ENCODE peak calls at places on chromosome 16, in eight cellular contexts. W, F, L, P, J, G, E and M are unnamed samples.

GRCh38 chr16:57994778-57995177 is 5.7 kb downstream of the ZNF319 start:
- DNase-seq in G (no peak), P (no peak), W (no peak), J (peak; percentile 47), L (peak; percentile 58), F (peak; percentile 37), E (peak; percentile 37), M (no peak)

GRCh38 chr16:48146710-48147109 is 9.1 kb downstream of the ABCC12 start:
- DNase-seq in J (no peak), G (no peak), W (peak; percentile 44), E (no peak), F (no peak), L (no peak), P (no peak), M (no peak)

GRCh38 chr16:23398987-23399805 is 53.8 kb downstream of the COG7 start:
- DNase-seq in J (peak; percentile 41), E (no peak), W (no peak), G (no peak), L (no peak), F (no peak), P (peak; percentile 22), M (no peak)

GRCh38 chr16:88705746-88706287 is 391 bp downstream of the RNF166 start:
- DNase-seq in F (no peak), L (no peak), P (no peak), W (no peak), J (no peak), G (no peak), E (no peak), M (no peak)

GRCh38 chr16:59192551-59193199 is 458.6 kb upstream of the GOT2 start:
- DNase-seq in G (peak; percentile 36), P (no peak), E (peak; percentile 8), F (no peak), L (no peak), W (no peak), J (peak; percentile 6), M (no peak)

GRCh38 chr16:72013389-72013788 is 4.8 kb downstream of the DHODH start:
- DNase-seq in F (no peak), P (no peak), L (peak; percentile 68), E (no peak), W (no peak), G (no peak), J (no peak), M (peak; percentile 52)

GRCh38 chr16:27174007-27174406 is 29.3 kb upstream of the KDM8 start:
- DNase-seq in J (no peak), L (no peak), P (no peak), G (peak; percentile 94), E (peak; percentile 67), W (no peak), F (no peak), M (no peak)

GRCh38 chr16:75946058-75946457 is 219.8 kb upstream of the CPHXL start:
- DNase-seq in W (no peak), G (no peak), E (no peak), P (no peak), J (no peak), L (no peak), F (no peak), M (no peak)

GRCh38 chr16:56190903-56191806 is at the start of gene GNAO1:
- DNase-seq in L (peak; percentile 43), G (peak; percentile 77), P (peak; percentile 58), W (peak; percentile 78), J (peak; percentile 72), E (peak; percentile 5), F (no peak), M (no peak)

GRCh38 chr16:49868164-49868668 is 12.3 kb upstream of the ZNF423 start:
- DNase-seq in J (no peak), P (no peak), E (no peak), L (no peak), F (no peak), G (no peak), W (no peak), M (no peak)
- TF ChIP-seq CTCF in J (no peak), P (no peak), E (no peak), L (no peak), F (no peak), G (no peak), W (no peak), M (no peak)

DNA sequence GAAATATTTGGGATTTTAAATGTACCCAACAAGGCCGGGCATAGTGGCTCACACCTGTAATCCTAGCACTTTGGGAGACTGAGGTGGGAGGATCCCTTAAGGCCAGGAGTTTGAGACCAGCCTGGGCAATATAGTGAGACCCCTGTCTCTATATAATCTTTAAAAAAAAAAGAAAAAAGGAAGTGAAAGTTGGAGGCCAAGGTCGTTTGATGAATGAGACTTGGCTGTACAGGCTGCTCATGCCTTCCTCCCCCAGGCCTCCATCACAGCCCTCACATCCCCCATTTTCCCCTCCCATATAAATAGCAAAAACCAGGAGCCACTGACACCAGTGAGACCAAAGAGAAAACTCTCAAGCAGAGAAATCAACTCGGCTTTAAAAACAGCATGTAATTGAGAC is 3.3 kb upstream of the CA7 start:
- DNase-seq in L (no peak), W (no peak), F (no peak), E (no peak), J (no peak), P (no peak), G (no peak), M (no peak)
- H3K27me3 ChIP-seq in L (no peaks in the 10 kb centered on the region), W (peaks cover 23% of the 10 kb centered on the region), F (no peaks in the 10 kb centered on the region), E (peaks cover 18% of the 10 kb centered on the region), J (peaks cover 27% of the 10 kb centered on the region), P (no peaks in the 10 kb centered on the region), G (no peaks in the 10 kb centered on the region), M (peaks cover 23% of the 10 kb centered on the region)

GRCh38 chr16:67541391-67542263 is 13.0 kb downstream of the RIPOR1 start:
- DNase-seq in W (no peak), G (no peak), E (peak; percentile 69), L (no peak), F (no peak), J (peak; percentile 45), P (no peak), M (no peak)
- H3K36me3 ChIP-seq in W (peaks cover 72% of the 10 kb centered on the region), G (peaks cover 74% of the 10 kb centered on the region), E (peaks cover 12% of the 10 kb centered on the region), L (no peaks in the 10 kb centered on the region), F (peaks cover 23% of the 10 kb centered on the region), J (peaks cover 83% of the 10 kb centered on the region), P (no peaks in the 10 kb centered on the region), M (peaks cover 4% of the 10 kb centered on the region)

DNA sequence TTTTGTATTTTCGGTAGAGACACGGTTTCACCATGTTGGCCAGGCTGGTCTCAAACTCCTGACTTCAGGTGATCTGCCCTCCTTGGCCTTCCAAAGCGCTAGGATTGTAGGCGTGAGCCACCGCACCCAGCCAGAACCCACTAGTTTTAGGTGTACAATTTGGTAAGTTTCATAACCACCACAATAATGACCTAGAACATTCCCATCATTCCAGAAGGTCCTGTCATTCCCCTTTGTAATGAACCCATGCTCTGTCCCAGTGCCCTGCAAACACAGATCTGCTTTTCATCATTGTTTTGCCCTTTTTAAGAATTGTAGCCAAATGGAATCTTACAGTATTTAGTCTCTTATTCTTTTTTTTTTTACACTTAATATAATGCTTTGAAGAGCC is 35.6 kb upstream of the IRF8 start:
- DNase-seq in G (no peak), J (no peak), F (no peak), W (no peak), E (no peak), P (no peak), L (no peak), M (no peak)
- TF ChIP-seq CTCF in G (no peak), J (no peak), F (no peak), W (no peak), E (no peak), P (no peak), L (no peak), M (no peak)

GRCh38 chr16:86577314-86577971 is 906 bp upstream of the FOXL1 start:
- DNase-seq in F (no peak), J (no peak), P (no peak), W (no peak), E (no peak), G (no peak), L (no peak), M (no peak)

GRCh38 chr16:86580063-86580797 is 1.9 kb downstream of the FOXL1 start:
- DNase-seq in L (no peak), F (no peak), W (no peak), E (no peak), P (no peak), J (no peak), G (no peak), M (no peak)

GRCh38 chr16:86578056-86578455 is 293 bp upstream of the FOXL1 start:
- DNase-seq in L (no peak), G (no peak), W (no peak), F (no peak), J (no peak), P (no peak), E (no peak), M (no peak)

GRCh38 chr16:86579268-86580062 is 1.1 kb downstream of the FOXL1 start:
- DNase-seq in G (no peak), W (no peak), F (no peak), E (no peak), P (no peak), L (no peak), J (no peak), M (no peak)

DNA sequence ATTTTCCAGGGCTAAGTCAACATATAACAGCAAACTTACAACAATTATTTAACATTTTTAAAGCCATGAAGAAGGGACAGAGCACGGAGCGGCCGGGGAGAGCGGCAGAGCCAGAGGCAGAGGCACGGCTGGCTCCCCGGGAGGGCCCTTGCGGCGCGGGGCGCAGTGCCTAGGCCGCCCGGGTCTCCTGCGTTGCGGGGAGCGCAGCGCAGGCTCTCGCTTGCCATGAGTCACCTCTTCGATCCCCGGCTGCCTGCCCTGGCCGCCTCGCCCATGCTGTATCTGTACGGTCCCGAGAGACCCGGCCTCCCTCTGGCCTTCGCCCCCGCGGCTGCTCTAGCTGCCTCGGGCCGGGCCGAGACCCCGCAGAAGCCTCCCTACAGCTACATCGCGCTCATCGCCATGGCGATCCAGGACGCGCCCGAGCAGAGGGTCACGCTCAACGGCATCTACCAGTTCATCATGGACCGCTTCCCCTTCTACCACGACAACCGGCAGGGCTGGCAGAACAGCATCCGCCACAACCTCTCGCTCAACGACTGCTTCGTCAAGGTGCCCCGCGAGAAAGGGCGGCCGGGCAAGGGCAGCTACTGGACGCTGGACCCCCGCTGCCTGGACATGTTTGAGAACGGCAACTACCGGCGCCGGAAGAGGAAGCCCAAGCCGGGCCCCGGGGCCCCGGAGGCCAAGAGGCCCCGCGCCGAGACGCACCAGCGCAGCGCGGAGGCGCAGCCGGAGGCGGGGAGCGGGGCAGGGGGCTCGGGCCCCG is at the start of gene FOXL1:
- DNase-seq in F (no peak), E (no peak), P (no peak), J (no peak), G (no peak), L (no peak), W (no peak), M (no peak)
- H3K27me3 ChIP-seq in F (no peaks in the 10 kb centered on the region), E (no peaks in the 10 kb centered on the region), P (no peaks in the 10 kb centered on the region), J (peaks cover 78% of the 10 kb centered on the region), G (no peaks in the 10 kb centered on the region), L (peaks cover 74% of the 10 kb centered on the region), W (peaks cover 96% of the 10 kb centered on the region), M (no peaks in the 10 kb centered on the region)